ENCODE peak calls at places on chromosomes 13 and 19, in four cellular contexts. Z, E, X and P are unnamed samples.

GRCh38 chr13:99988469-99989375 is 7.1 kb downstream of the ZIC2 start:
- DNase-seq in E (no peak), Z (peak; percentile 70), X (no peak), P (no peak)

GRCh38 chr13:112826565-112826964 is 136.7 kb downstream of the ATP11A start:
- DNase-seq in E (no peak), Z (no peak), X (no peak), P (no peak)

GRCh38 chr19:39163621-39164020 is 33.1 kb upstream of the NCCRP1 start:
- DNase-seq in Z (no peak), X (no peak), E (no peak), P (no peak)

GRCh38 chr19:38389101-38389925 is 816 bp downstream of the SPRED3 start:
- DNase-seq in Z (peak; percentile 72), E (peak; percentile 76), X (peak; percentile 85), P (peak; percentile 69)

GRCh38 chr13:70960841-70961443 is 852.7 kb upstream of the KLHL1 start:
- DNase-seq in X (peak; percentile 61), E (peak; percentile 2), Z (peak; percentile 42), P (peak; percentile 3)

GRCh38 chr19:10184636-10185035 is 10.1 kb downstream of the DNMT1 start:
- DNase-seq in X (no peak), E (no peak), Z (no peak), P (no peak)

GRCh38 chr13:77172650-77173049 is 145.7 kb upstream of the FBXL3 start:
- DNase-seq in X (no peak), Z (no peak), E (no peak), P (no peak)

GRCh38 chr19:45247136-45247535 is 1.9 kb upstream of the EXOC3L2 start:
- DNase-seq in Z (no peak), X (no peak), E (no peak), P (no peak)

GRCh38 chr19:10554760-10555612 is 10.8 kb downstream of the KRI1 start:
- DNase-seq in X (no peak), Z (no peak), E (no peak), P (no peak)

GRCh38 chr13:99190147-99190985 is 10.3 kb upstream of the UBAC2 start:
- DNase-seq in E (no peak), X (no peak), Z (no peak), P (no peak)

GRCh38 chr13:26881154-26881553 is 120.6 kb upstream of the GPR12 start:
- DNase-seq in Z (no peak), X (peak; percentile 41), E (peak; percentile 13), P (peak; percentile 35)

GRCh38 chr19:18433039-18433691 is 4.8 kb downstream of the ISYNA1 start:
- DNase-seq in Z (peak; percentile 50), E (no peak), X (no peak), P (no peak)

GRCh38 chr13:50106559-50106958 is 91.3 kb downstream of the KCNRG start:
- DNase-seq in E (no peak), Z (no peak), X (no peak), P (no peak)

GRCh38 chr13:31174018-31174417 is 12.3 kb upstream of the HSPH1 start:
- DNase-seq in E (peak; percentile 51), Z (no peak), X (peak; percentile 69), P (peak; percentile 20)
- TF ChIP-seq CTCF in E (no peak), Z (no peak), X (peak; percentile 35), P (peak; percentile 35)

DNA sequence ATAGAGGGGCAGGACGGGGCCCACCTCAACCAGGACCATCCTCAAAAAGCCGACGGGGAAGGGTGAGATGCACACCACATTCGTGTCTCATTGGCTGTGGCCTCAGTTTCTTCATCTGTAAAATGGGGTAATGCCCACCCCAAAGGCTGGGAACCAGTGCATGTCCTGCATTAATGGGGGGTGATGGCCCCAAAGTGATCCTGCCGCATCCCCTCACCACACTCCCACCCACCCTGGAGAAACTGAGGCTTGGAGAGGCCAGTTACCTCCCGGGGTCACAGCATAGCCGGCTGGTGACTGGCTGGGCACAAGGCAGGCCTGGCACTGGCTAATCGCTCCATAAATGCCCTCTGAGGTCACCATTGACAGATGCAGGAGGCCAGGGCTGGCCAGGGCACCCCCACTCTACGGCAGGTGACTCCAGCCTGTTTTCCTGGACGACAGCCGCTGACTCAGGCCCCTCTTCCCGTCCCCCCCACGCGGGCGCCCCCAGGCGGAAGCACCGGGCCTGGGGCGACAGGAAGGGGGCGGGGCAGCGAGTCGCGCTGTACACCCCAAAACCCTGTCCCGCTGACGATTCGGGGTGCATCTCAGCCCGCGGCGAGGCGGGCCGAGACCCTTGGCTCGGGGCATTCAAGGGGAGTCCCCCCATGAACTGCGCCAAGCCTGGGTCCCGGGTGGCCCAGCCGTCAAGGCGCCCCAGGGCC is 483 bp upstream of the MIDN start:
- DNase-seq in Z (peak; percentile 69), E (peak; percentile 51), X (peak; percentile 64), P (peak; percentile 56)
- TF ChIP-seq CTCF in Z (peak; percentile 41), E (peak; percentile 28), X (peak; percentile 17), P (peak; percentile 37)

GRCh38 chr13:69459346-69459745 is 648.3 kb upstream of the ATXN8OS start:
- DNase-seq in X (no peak), Z (no peak), E (no peak), P (no peak)

GRCh38 chr13:69458013-69458412 is 649.6 kb upstream of the ATXN8OS start:
- DNase-seq in X (no peak), E (no peak), Z (no peak), P (no peak)
- TF ChIP-seq CTCF in X (no peak), E (no peak), Z (no peak), P (no peak)

DNA sequence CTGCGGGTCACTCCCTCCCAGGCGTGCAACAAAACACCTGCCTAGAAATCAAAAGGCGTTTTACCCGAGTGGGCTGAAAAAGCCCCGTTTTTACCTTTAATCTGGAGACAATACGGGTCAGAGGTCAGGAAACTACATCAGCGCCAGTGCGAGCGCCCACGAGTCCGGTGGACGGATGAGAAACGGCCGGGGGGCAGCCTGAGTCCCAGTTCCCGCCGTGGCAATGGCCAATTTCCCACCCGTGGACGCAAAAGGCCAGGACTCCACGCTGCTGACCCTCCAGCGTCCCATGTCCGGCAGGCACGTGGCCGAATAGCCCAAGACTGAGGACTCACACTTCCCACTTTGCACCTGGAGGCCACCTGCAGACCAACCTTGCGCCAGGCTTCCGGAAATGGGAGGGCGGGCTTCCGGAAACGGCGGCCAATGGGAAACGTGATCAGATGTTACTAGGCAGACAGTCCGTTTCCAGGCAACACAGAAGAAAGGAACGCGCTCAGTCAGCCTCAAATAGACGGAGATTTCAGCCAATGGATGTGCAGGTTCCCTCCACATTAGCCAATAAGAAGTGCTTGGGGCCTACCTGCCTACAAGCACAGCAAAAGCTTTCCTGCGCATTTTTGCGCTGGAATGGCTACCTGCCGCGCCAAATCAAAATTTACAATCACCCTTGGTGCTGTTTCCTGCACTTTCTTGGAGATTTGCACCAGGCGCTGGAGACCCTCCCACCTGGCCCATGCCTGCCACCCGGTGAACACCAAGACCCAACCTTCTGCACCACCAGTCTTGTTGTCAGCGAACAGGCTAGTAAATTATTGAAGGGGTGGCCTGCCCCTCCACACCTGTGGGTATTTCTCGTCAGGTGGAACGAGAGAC is 47.4 kb downstream of the ZFP14 start:
- DNase-seq in Z (peak; percentile 97), E (peak; percentile 82), X (peak; percentile 92), P (peak; percentile 94)
- TF ChIP-seq CTCF in Z (peak; percentile 18), E (no peak), X (no peak), P (peak; percentile 7)

GRCh38 chr19:42831221-42832019 is 48.1 kb downstream of the PSG1 start:
- DNase-seq in E (no peak), Z (no peak), X (no peak), P (no peak)
- TF ChIP-seq CTCF in E (no peak), Z (no peak), X (no peak), P (no peak)